ENCODE peak calls at places on chromosome 14, in five cellular contexts. C is foreskin melanocyte; J is activated T-cell treated with anti-CD3 and anti-CD28 coated beads, Interleukin-2, amount 50 U/mL, for 72 hours; O is GM20000; X is activated CD4-positive, alpha-beta T cell treated with anti-CD3 and anti-CD28 coated beads for 24 hours. A is an unnamed sample.

GRCh38 chr14:80587096-80587724 is 354.3 kb downstream of the CEP128 start:
- DNase-seq in C (peak), J (peak), O (peak), X (no peak), A (peak)

GRCh38 chr14:81234268-81234667 is 13.5 kb upstream of the GTF2A1 start:
- DNase-seq in C (no peak), J (no peak), O (no peak), X (no peak), A (no peak)

GRCh38 chr14:59455411-59455810 is 9.8 kb downstream of the GPR135 start:
- DNase-seq in C (no peak), J (no peak), O (no peak), X (no peak), A (peak)

GRCh38 chr14:86510503-86510902 is 980.6 kb downstream of the FLRT2 start:
- DNase-seq in C (peak), J (no peak), O (no peak), X (no peak), A (peak)

GRCh38 chr14:52546318-52546670 is 6.0 kb downstream of the TXNDC16 start:
- DNase-seq in C (no peak), J (no peak), O (no peak), X (no peak), A (no peak)

GRCh38 chr14:68546839-68547238 is 246.0 kb downstream of the ZFP36L1 start:
- DNase-seq in C (no peak), J (no peak), O (no peak), X (no peak), A (peak)

GRCh38 chr14:89625208-89625987 is 208.4 kb upstream of the FOXN3 start:
- DNase-seq in C (no peak), J (no peak), O (no peak), X (no peak), A (peak)

GRCh38 chr14:77660754-77661153 is 44.3 kb upstream of the SPTLC2 start:
- DNase-seq in C (no peak), J (no peak), O (no peak), X (no peak), A (no peak)

GRCh38 chr14:87108726-87109125 is 884.3 kb downstream of the GALC start:
- DNase-seq in C (peak), J (no peak), O (no peak), X (no peak), A (peak)

GRCh38 chr14:66508846-66509621 is 1.1 kb downstream of the GPHN start:
- DNase-seq in C (peak), J (peak), O (peak), X (peak), A (peak)

GRCh38 chr14:61372842-61373555 is 51.6 kb downstream of the PRKCH start:
- DNase-seq in C (no peak), J (no peak), O (no peak), X (no peak), A (no peak)

GRCh38 chr14:75165586-75166391 is 10.6 kb downstream of the TMED10 start:
- DNase-seq in C (peak), J (no peak), O (no peak), X (no peak), A (no peak)

A was measured in fibroblast of the aortic adventitia.